ENCODE peak calls at places on chromosomes 1 and 21, in eight cellular contexts. V is heart left ventricle, W is suprapubic skin, Z is body of pancreas, K is HCT116, O is IMR-90, Q is adrenal gland, A is ovary. T is an unnamed sample.

GRCh38 chr1:119737040-119737682 is 25.4 kb downstream of the PHGDH start:
- DNase-seq in W (no peak), K (no peak), V (peak; percentile 71), O (no peak), A (peak; percentile 76), Z (peak; percentile 93), Q (peak; percentile 77), T (peak; percentile 96)

GRCh38 chr1:48082271-48082925 is 85.2 kb upstream of the TRABD2B start:
- DNase-seq in V (no peak), Z (no peak), A (no peak), K (no peak), W (peak; percentile 44), O (no peak), Q (peak; percentile 76), T (no peak)

GRCh38 chr1:37481289-37482003 is 7.1 kb downstream of the ZC3H12A start:
- DNase-seq in Q (peak; percentile 38), O (no peak), K (no peak), A (no peak), Z (no peak), W (peak; percentile 77), V (no peak), T (no peak)

GRCh38 chr1:175900171-175900570 is 156.8 kb upstream of the TNR start:
- DNase-seq in A (no peak), Z (no peak), V (no peak), Q (no peak), O (peak; percentile 44), W (no peak), K (no peak), T (no peak)

GRCh38 chr1:222955964-222956363 is 141.1 kb downstream of the DISP1 start:
- DNase-seq in Z (no peak), O (no peak), V (no peak), W (no peak), K (no peak), A (no peak), Q (no peak), T (no peak)

GRCh38 chr1:198186916-198187580 is 30.2 kb downstream of the NEK7 start:
- DNase-seq in O (peak; percentile 24), K (no peak), Q (no peak), A (no peak), Z (no peak), V (no peak), W (no peak), T (peak; percentile 11)

GRCh38 chr1:1943834-1944570 is 24.9 kb upstream of the TMEM52 start:
- DNase-seq in Z (peak; percentile 80), K (peak; percentile 35), A (peak; percentile 75), O (no peak), V (no peak), Q (peak; percentile 56), W (no peak), T (peak; percentile 27)

GRCh38 chr1:179124866-179125265 is 43.0 kb downstream of the TOR3A start:
- DNase-seq in O (peak; percentile 78), K (no peak), V (no peak), W (no peak), A (no peak), Z (no peak), Q (no peak), T (no peak)

GRCh38 chr1:230282157-230282556 is 144.0 kb downstream of the PGBD5 start:
- DNase-seq in K (no peak), Z (peak; percentile 53), A (no peak), V (no peak), O (no peak), Q (no peak), W (peak; percentile 38), T (peak; percentile 81)

GRCh38 chr1:84998642-84999280 is 1.8 kb upstream of the MCOLN2 start:
- DNase-seq in A (no peak), O (peak; percentile 10), Q (no peak), V (no peak), W (no peak), Z (no peak), K (no peak), T (no peak)

GRCh38 chr1:231612393-231613089 is 14.0 kb upstream of the DISC1 start:
- DNase-seq in K (no peak), Q (peak; percentile 23), Z (peak; percentile 32), A (no peak), O (no peak), V (no peak), W (no peak), T (no peak)

GRCh38 chr1:31082385-31082784 is 16.9 kb upstream of the PUM1 start:
- DNase-seq in K (no peak), A (no peak), Z (no peak), V (no peak), W (no peak), O (no peak), Q (no peak), T (no peak)

DNA sequence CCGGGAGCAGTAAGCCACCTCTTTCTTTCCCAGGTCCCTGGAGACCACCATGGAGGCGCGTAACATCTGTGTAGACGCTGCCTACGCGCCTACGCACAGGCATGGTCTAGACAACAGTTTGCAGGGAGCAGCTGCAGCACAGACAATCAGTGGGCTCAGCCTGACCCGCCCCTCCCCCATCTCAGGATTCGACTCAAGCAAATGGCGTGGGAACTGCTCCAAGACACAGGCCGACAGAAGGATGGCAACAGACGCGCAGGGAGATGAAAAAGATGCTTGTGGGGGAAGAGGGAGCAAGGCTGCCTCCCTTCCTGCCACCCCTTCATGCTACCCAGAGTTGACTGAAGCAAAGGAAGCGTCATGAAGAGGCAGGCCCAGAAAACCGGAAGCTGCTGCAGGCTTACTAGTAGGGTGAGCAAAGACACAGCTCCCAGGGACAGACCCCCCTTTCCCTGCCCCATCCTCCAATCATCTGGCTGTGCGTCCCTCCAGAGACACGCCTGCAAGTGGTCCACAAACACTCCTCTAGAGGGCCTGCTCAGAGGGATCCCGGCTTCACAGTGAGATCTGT is 19.5 kb downstream of the STK40 start:
- DNase-seq in A (peak; percentile 65), W (no peak), O (peak; percentile 75), Z (peak; percentile 51), K (no peak), Q (no peak), V (peak; percentile 89), T (no peak)
- TF ChIP-seq POLR2A in A (no peak), W (no peak), O (no peak), Z (no peak), K (no peak), Q (no peak), V (no peak), T (no peak)

DNA sequence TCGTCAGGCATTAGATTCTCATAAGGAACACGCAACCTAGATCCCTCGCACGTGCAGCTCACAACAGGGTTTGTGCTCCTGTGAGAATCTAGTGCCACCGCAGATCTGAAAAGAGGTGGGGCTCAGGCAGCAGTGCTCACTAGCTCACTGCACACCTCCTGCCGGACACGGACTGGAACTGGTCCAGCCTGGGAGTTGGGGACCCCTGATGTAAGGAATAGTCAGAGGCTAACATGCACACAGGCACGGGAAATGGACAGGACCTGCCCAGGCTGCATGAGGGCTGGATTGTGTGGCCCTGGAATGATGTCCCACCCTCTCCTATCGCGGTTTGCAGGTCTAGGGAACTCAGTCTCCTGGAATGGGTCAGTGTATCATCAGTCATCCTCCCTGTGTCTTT is 23.2 kb upstream of the MX1 start:
- DNase-seq in W (peak; percentile 29), O (no peak), Z (no peak), A (no peak), V (peak; percentile 19), K (no peak), Q (no peak), T (no peak)
- TF ChIP-seq POLR2A in W (no peak), O (no peak), Z (no peak), A (no peak), V (no peak), K (no peak), Q (no peak), T (no peak)

DNA sequence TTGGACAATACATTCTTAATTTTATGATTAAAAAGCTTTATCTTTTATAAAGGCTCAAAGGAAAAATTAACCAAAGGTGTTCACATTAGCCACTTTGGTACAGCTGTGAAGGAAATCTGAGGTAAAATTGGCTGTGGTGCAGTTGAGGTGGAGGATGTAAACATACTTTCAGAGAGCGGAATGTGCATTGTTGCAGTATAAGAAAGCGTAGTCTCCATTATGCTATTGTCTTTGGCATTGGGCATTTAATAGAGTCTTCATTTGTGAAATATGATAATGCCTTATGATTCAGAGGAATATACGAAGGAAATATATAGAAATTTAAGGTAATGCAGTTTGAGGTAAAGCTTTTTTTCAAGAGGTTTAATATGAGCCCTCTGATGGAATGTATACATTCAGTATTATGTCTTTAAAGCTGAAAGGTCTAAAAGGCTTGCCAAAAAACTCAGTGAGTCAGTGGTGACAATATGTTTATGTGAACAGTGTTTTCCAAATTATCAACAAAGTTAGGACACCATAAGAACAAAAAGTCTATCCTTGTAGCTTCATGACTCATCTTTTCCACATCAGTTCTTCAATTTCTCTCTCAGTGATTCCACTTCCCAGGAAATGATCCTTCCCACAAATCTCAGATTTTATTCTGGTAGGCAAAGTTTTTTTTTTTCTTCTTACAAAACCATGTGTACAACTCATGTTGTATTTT is 26.9 kb upstream of the DDR2 start:
- DNase-seq in O (peak; percentile 98), Z (no peak), A (no peak), K (peak; percentile 45), V (no peak), W (no peak), Q (no peak), T (no peak)
- TF ChIP-seq POLR2A in O (no peak), Z (no peak), A (no peak), K (no peak), V (no peak), W (no peak), Q (no peak), T (no peak)

GRCh38 chr1:205275916-205276315 is 45.6 kb downstream of the NUAK2 start:
- DNase-seq in Z (no peak), O (no peak), V (no peak), W (no peak), A (no peak), K (no peak), Q (no peak), T (no peak)

GRCh38 chr1:205275133-205275532 is 46.4 kb downstream of the NUAK2 start:
- DNase-seq in O (no peak), A (no peak), V (no peak), K (no peak), Z (peak; percentile 95), Q (no peak), W (no peak), T (no peak)

GRCh38 chr1:205274041-205274691 is 46.4 kb downstream of the TMCC2 start:
- DNase-seq in O (no peak), A (no peak), Q (peak; percentile 78), K (no peak), W (no peak), V (no peak), Z (peak; percentile 73), T (no peak)

GRCh38 chr1:205273551-205273982 is 45.8 kb downstream of the TMCC2 start:
- DNase-seq in Z (peak; percentile 95), O (peak; percentile 76), A (peak; percentile 90), V (peak; percentile 75), W (peak; percentile 90), Q (peak; percentile 77), K (peak; percentile 48), T (peak; percentile 85)

DNA sequence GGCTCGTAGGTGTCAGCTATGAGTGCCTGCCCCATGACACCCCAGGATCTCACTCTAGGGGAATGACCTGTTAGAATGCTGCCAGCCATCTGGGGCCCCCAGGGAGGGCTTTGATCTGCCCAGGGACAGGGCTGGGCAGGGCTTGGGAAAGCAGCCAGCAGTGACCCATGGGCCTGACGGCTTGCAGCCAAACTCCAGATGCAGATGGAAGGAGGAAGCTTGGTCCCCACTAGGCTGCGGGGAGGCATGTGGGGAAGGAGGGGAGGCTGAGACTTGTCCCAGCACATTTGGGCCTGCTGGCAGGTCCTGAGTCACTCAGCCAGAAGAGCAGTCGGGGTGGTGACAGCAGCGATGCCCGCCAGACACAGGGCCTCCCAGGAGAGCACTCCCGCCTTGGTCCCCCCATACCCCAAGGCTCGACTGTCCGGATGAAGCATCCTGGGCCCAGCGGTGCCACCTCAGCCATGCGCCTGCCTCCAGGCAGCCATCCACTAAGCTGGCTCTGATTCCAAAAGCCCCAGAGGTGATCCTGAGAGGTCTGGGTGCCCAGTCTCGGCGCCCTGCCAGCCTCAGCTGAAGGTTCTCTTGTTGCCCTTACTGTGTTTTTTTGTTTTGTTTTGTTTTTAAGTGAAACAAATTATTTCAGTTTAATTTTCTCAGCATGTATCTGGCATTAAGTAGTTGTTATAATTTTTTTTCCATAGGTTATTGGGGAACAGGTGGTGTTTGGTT is 45.0 kb downstream of the NUAK2 start:
- DNase-seq in A (no peak), W (no peak), Q (no peak), O (no peak), Z (peak; percentile 50), K (no peak), V (no peak), T (no peak)
- TF ChIP-seq POLR2A in A (no peak), W (no peak), Q (no peak), O (no peak), Z (no peak), K (no peak), V (no peak), T (no peak)

T was measured in erythroblast.